ENCODE peak calls at places on chromosomes 6 and 20, in eight cellular contexts. Y is mucosa of gallbladder; A is T1000; K is stimulated activated naive CD8-positive, alpha-beta T cell treated with anti-CD3 and anti-CD28 coated beads, Interleukin-15, Interleukin-2, amounts not matched to agents 100 U/mL and 50 U/mL, for 24 hours; U is GM03348; H is omental fat pad; R is Daoy; C is nephron progenitor cell. Q is an unnamed sample.

GRCh38 chr6:124119591-124119990 is 315.9 kb downstream of the NKAIN2 start:
- DNase-seq in A (no peak), K (no peak), Y (no peak), U (no peak), R (no peak), C (no peak), H (no peak), Q (no peak)

GRCh38 chr6:43570876-43571441 is 4.9 kb downstream of the XPO5 start:
- DNase-seq in A (no peak), K (no peak), R (no peak), Y (no peak), H (no peak), C (no peak), U (no peak), Q (no peak)

GRCh38 chr6:16276991-16277981 is 38.9 kb downstream of the GMPR start:
- DNase-seq in Y (peak), U (peak), K (peak), H (no peak), C (peak), R (peak), A (peak), Q (peak)

GRCh38 chr6:143099647-143100046 is 39.0 kb downstream of the AIG1 start:
- DNase-seq in H (no peak), C (no peak), U (no peak), Y (no peak), A (no peak), K (no peak), R (no peak), Q (no peak)

GRCh38 chr6:81890846-81891245 is 138.4 kb upstream of the TENT5A start:
- DNase-seq in A (peak), R (peak), C (no peak), H (no peak), K (no peak), U (peak), Y (no peak), Q (no peak)

GRCh38 chr6:119602215-119603178 is 252.9 kb upstream of the MAN1A1 start:
- DNase-seq in K (no peak), H (no peak), U (peak), A (no peak), R (no peak), C (no peak), Y (no peak), Q (no peak)

GRCh38 chr6:12947191-12947795 is 230.7 kb downstream of the PHACTR1 start:
- DNase-seq in H (no peak), U (peak), A (no peak), R (no peak), K (no peak), C (no peak), Y (no peak), Q (no peak)

GRCh38 chr6:93932175-93932574 is 512.8 kb upstream of the EPHA7 start:
- DNase-seq in C (no peak), H (no peak), Y (no peak), R (no peak), U (no peak), K (no peak), A (no peak), Q (no peak)

GRCh38 chr6:133631421-133631820 is 257.5 kb upstream of the TCF21 start:
- DNase-seq in U (peak), A (no peak), Y (no peak), K (no peak), H (no peak), C (no peak), R (peak), Q (no peak)

GRCh38 chr20:34948030-34948429 is 7.6 kb downstream of the GSS start:
- DNase-seq in A (no peak), H (no peak), U (peak), C (no peak), Y (no peak), K (no peak), R (no peak), Q (no peak)

GRCh38 chr20:326645-327031 is 1.3 kb downstream of the SOX12 start:
- DNase-seq in R (peak), U (peak), C (peak), K (no peak), Y (peak), A (no peak), H (no peak), Q (no peak)

GRCh38 chr6:45713981-45714685 is 301.5 kb downstream of the CLIC5 start:
- DNase-seq in Y (no peak), A (no peak), R (peak), C (no peak), K (peak), H (no peak), U (no peak), Q (no peak)

GRCh38 chr6:99269207-99269606 is 80.3 kb downstream of the FAXC start:
- DNase-seq in Y (no peak), R (no peak), U (no peak), H (no peak), K (no peak), A (no peak), C (no peak), Q (no peak)

GRCh38 chr6:44270526-44271405 is 516 bp downstream of the TMEM151B start:
- DNase-seq in K (no peak), A (no peak), R (no peak), C (peak), H (no peak), U (peak), Y (no peak), Q (no peak)

GRCh38 chr6:133645000-133645619 is 243.8 kb upstream of the TCF21 start:
- DNase-seq in H (no peak), K (no peak), C (no peak), U (peak), A (no peak), R (peak), Y (no peak), Q (no peak)

GRCh38 chr20:34112600-34113061 is 588 bp upstream of the EIF2S2 start:
- DNase-seq in K (no peak), A (no peak), C (peak), R (peak), Y (no peak), U (peak), H (peak), Q (no peak)

GRCh38 chr6:108080010-108080780 is 5.7 kb upstream of the OSTM1 start:
- DNase-seq in A (peak), H (no peak), R (peak), C (no peak), K (no peak), Y (no peak), U (peak), Q (no peak)

GRCh38 chr6:132131777-132132176 is 180.6 kb upstream of the CCN2 start:
- DNase-seq in C (no peak), U (peak), H (no peak), K (no peak), R (peak), Y (no peak), A (peak), Q (peak)

GRCh38 chr20:39269031-39269461 is 306.9 kb downstream of the DHX35 start:
- DNase-seq in K (peak), Y (peak), C (peak), R (peak), A (no peak), H (peak), U (peak), Q (no peak)

GRCh38 chr6:147950623-147950987 is 392.0 kb upstream of the SASH1 start:
- DNase-seq in A (no peak), Y (peak), R (no peak), C (no peak), H (no peak), U (peak), K (no peak), Q (no peak)

GRCh38 chr20:34979366-34980153 is 23.9 kb downstream of the MYH7B start:
- DNase-seq in K (peak), Y (no peak), H (no peak), R (no peak), U (no peak), C (peak), A (no peak), Q (no peak)

GRCh38 chr6:113120214-113120576 is 737.0 kb upstream of the MARCKS start:
- DNase-seq in K (no peak), R (peak), Y (no peak), U (peak), C (no peak), H (no peak), A (peak), Q (no peak)

GRCh38 chr6:73581293-73581692 is 60.5 kb upstream of the EEF1A1 start:
- DNase-seq in U (no peak), R (no peak), K (no peak), Y (no peak), H (no peak), A (no peak), C (no peak), Q (no peak)

GRCh38 chr6:33668914-33669313 is 42.6 kb downstream of the UQCC2 start:
- DNase-seq in H (no peak), A (no peak), Y (peak), C (no peak), K (no peak), R (peak), U (no peak), Q (no peak)

GRCh38 chr20:55415567-55416142 is 589.7 kb downstream of the CBLN4 start:
- DNase-seq in H (no peak), Y (no peak), K (no peak), C (no peak), R (no peak), A (no peak), U (no peak), Q (no peak)

GRCh38 chr20:52484438-52484837 is 292.9 kb upstream of the ZFP64 start:
- DNase-seq in U (peak), R (peak), K (no peak), H (no peak), C (no peak), A (no peak), Y (no peak), Q (no peak)

GRCh38 chr6:2558098-2558770 is 192.5 kb downstream of the MYLK4 start:
- DNase-seq in K (no peak), A (no peak), U (no peak), R (no peak), C (no peak), Y (no peak), H (no peak), Q (no peak)